ENCODE peak calls at places on chromosomes 13 and 19, in eight cellular contexts. Y, K, G, I, Z, W, H and F are unnamed samples.

GRCh38 chr19:43362745-43363144 is 9.3 kb downstream of the CD177 start:
- DNase-seq in Y (no peak), K (no peak), G (no peak), I (no peak), Z (no peak), W (no peak), H (no peak), F (no peak)

GRCh38 chr13:110677731-110678545 is 28.0 kb downstream of the CARS2 start:
- DNase-seq in Y (no peak), K (no peak), G (no peak), I (no peak), Z (no peak), W (no peak), H (no peak), F (no peak)

GRCh38 chr13:95644611-95645052 is at the start of gene DZIP1:
- DNase-seq in Y (peak; percentile 97), K (no peak), G (no peak), I (peak; percentile 95), Z (peak; percentile 38), W (peak; percentile 76), H (peak; percentile 90), F (peak; percentile 94)

GRCh38 chr19:16330368-16330801 is 5.8 kb downstream of the KLF2 start:
- DNase-seq in Y (no peak), K (peak; percentile 88), G (peak; percentile 67), I (peak; percentile 98), Z (peak; percentile 97), W (peak; percentile 83), H (no peak), F (no peak)

GRCh38 chr13:108932206-108932605 is 302.8 kb downstream of the MYO16 start:
- DNase-seq in Y (no peak), K (no peak), G (no peak), I (no peak), Z (no peak), W (no peak), H (no peak), F (no peak)

GRCh38 chr19:6259312-6259861 is 20.4 kb downstream of the MLLT1 start:
- DNase-seq in Y (no peak), K (no peak), G (no peak), I (no peak), Z (no peak), W (no peak), H (no peak), F (no peak)

GRCh38 chr19:10419200-10419645 is 1.1 kb upstream of the PDE4A start:
- DNase-seq in Y (no peak), K (no peak), G (no peak), I (peak; percentile 61), Z (no peak), W (peak; percentile 36), H (peak; percentile 51), F (peak; percentile 62)

GRCh38 chr19:33096005-33096404 is 15.0 kb downstream of the GPATCH1 start:
- DNase-seq in Y (no peak), K (no peak), G (no peak), I (no peak), Z (no peak), W (no peak), H (no peak), F (no peak)

GRCh38 chr13:26759907-26760834 is at the start of gene GPR12:
- DNase-seq in Y (peak; percentile 33), K (no peak), G (no peak), I (peak; percentile 36), Z (no peak), W (no peak), H (peak; percentile 66), F (peak; percentile 39)

GRCh38 chr13:105353654-105354053 is 1181.8 kb downstream of the EFNB2 start:
- DNase-seq in Y (no peak), K (no peak), G (no peak), I (no peak), Z (no peak), W (no peak), H (no peak), F (no peak)

GRCh38 chr13:93552596-93552995 is 326.0 kb downstream of the GPC6 start:
- DNase-seq in Y (peak; percentile 52), K (no peak), G (no peak), I (no peak), Z (no peak), W (no peak), H (no peak), F (no peak)

GRCh38 chr19:44552324-44552723 is 22.8 kb upstream of the CEACAM20 start:
- DNase-seq in Y (peak; percentile 87), K (peak; percentile 63), G (peak; percentile 41), I (peak; percentile 54), Z (peak; percentile 27), W (peak; percentile 28), H (peak; percentile 40), F (peak; percentile 70)

GRCh38 chr19:38202504-38202903 is 21.5 kb downstream of the DPF1 start:
- DNase-seq in Y (no peak), K (no peak), G (no peak), I (no peak), Z (no peak), W (no peak), H (no peak), F (no peak)

GRCh38 chr13:70043685-70044084 is 63.9 kb upstream of the ATXN8OS start:
- DNase-seq in Y (no peak), K (no peak), G (no peak), I (no peak), Z (no peak), W (no peak), H (no peak), F (no peak)

GRCh38 chr19:16771618-16772017 is 52.0 kb downstream of the NWD1 start:
- DNase-seq in Y (peak; percentile 96), K (peak; percentile 79), G (peak; percentile 80), I (peak; percentile 78), Z (peak; percentile 67), W (peak; percentile 91), H (peak; percentile 81), F (peak; percentile 92)

GRCh38 chr13:25727250-25727649 is 324.6 kb downstream of the SHISA2 start:
- DNase-seq in Y (no peak), K (no peak), G (no peak), I (no peak), Z (no peak), W (peak; percentile 18), H (no peak), F (no peak)

GRCh38 chr19:45817725-45818301 is 2.7 kb upstream of the RSPH6A start:
- DNase-seq in Y (peak; percentile 59), K (no peak), G (no peak), I (no peak), Z (no peak), W (no peak), H (peak; percentile 58), F (peak; percentile 32)

GRCh38 chr19:23071087-23071511 is 45.7 kb upstream of the ZNF730 start:
- DNase-seq in Y (peak; percentile 71), K (no peak), G (no peak), I (peak; percentile 27), Z (no peak), W (no peak), H (peak; percentile 66), F (no peak)

GRCh38 chr19:11506101-11506555 is 489 bp upstream of the ZNF653 start:
- DNase-seq in Y (no peak), K (no peak), G (peak; percentile 68), I (no peak), Z (no peak), W (no peak), H (no peak), F (no peak)

GRCh38 chr13:41700790-41701310 is 243.5 kb downstream of the RGCC start:
- DNase-seq in Y (no peak), K (no peak), G (no peak), I (peak; percentile 82), Z (no peak), W (peak; percentile 35), H (peak; percentile 9), F (no peak)

GRCh38 chr19:20247016-20247683 is 80.1 kb downstream of the ZNF486 start:
- DNase-seq in Y (peak; percentile 69), K (no peak), G (peak; percentile 77), I (peak; percentile 18), Z (no peak), W (peak; percentile 58), H (peak; percentile 62), F (peak; percentile 63)

GRCh38 chr13:23570099-23570926 is at the start of gene TNFRSF19:
- DNase-seq in Y (peak; percentile 26), K (no peak), G (no peak), I (peak; percentile 87), Z (no peak), W (peak; percentile 64), H (peak; percentile 80), F (peak; percentile 75)
- H2AFZ ChIP-seq in Y (peak within 1 kb of the TSS; percentile 84), K (no peak within 1 kb of the TSS), G (no peak within 1 kb of the TSS), I (peak within 1 kb of the TSS; percentile 40), Z (no peak within 1 kb of the TSS), W (peak within 1 kb of the TSS; percentile 17), H (peak within 1 kb of the TSS; percentile 67), F (peak within 1 kb of the TSS; percentile 75)

GRCh38 chr13:50843256-50844043 is at the start of gene DLEU7:
- DNase-seq in Y (peak; percentile 86), K (no peak), G (no peak), I (no peak), Z (no peak), W (peak; percentile 14), H (peak; percentile 16), F (peak; percentile 88)
- H3K4me3 ChIP-seq in Y (peak within 1 kb of the TSS; percentile 72), K (no peak within 1 kb of the TSS), G (no peak within 1 kb of the TSS), I (no peak within 1 kb of the TSS), Z (no peak within 1 kb of the TSS), W (peak within 1 kb of the TSS; percentile 20), H (no peak within 1 kb of the TSS), F (peak within 1 kb of the TSS; percentile 53)

GRCh38 chr13:42814868-42815267 is 33.5 kb downstream of the FAM216B start:
- DNase-seq in Y (no peak), K (no peak), G (no peak), I (peak; percentile 89), Z (no peak), W (no peak), H (peak; percentile 31), F (no peak)
- TF ChIP-seq EZH2phosphoT487 in Y (no peak), K (no peak), G (no peak), I (no peak), Z (no peak), W (no peak), H (no peak), F (no peak)

DNA sequence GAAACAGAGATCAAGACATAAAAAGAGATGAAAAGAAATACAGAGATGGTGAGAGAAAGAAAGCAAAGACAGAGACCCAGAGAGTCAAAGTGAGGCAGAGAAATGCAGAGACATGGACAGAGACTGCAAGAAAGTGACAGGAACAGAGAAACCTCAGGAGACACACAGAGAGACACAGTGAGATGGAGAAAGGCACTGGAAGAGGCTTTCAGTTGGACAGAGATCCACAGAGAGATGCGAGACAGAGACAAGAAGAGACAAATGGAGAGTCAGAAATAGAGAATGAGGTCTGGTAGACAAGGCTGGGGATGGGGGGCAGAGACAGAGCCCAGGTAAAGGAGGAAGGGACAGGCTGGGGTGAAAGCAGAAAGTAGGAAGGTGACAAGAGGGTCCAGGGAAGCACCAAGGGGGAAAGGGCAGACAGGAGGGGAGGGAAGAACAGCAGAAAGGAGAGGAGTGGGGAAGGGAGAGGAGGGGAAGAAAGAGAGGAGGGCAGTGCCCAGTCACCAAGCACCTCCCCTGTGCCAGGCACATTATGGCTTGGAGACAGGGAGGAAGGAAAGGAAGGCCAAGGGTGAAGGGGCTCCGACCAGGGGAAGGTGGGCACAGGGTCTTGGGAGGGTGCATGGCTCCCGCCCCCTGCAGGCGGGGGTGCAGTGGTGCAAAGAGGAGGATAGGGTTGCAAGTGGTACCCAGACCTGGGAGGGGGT is 38.5 kb downstream of the DEDD2 start:
- DNase-seq in Y (peak; percentile 85), K (no peak), G (peak; percentile 56), I (no peak), Z (no peak), W (no peak), H (peak; percentile 74), F (no peak)
- H2AFZ ChIP-seq in Y (no peak overlapping the region), K (no peak overlapping the region), G (no peak overlapping the region), I (no peak overlapping the region), Z (no peak overlapping the region), W (no peak overlapping the region), H (no peak overlapping the region), F (no peak overlapping the region)

GRCh38 chr19:863305-863620 is 3.8 kb downstream of the CFD start:
- DNase-seq in Y (no peak), K (no peak), G (no peak), I (no peak), Z (no peak), W (no peak), H (no peak), F (no peak)
- H3K4me3 ChIP-seq in Y (peak overlapping the region; percentile 56), K (no peak overlapping the region), G (peak overlapping the region; percentile 59), I (no peak overlapping the region), Z (peak overlapping the region; percentile 48), W (no peak overlapping the region), H (no peak overlapping the region), F (no peak overlapping the region)